ENCODE peak calls at places on chromosomes 3 and 15, in seven cellular contexts. One of them, this sample, is unnamed.
A peak's percentile ranks its signal among the peaks of the same experiment; 100 is the strongest.

GRCh38 chr3:168036654-168037419 is 58.9 kb downstream of the GOLIM4 start:
- DNase-seq in IMR-90: no peak
- DNase-seq in stomach: no peak
- DNase-seq in ovary: no peak
- DNase-seq in right lobe of liver: no peak
- DNase-seq in NB4: no peak
- DNase-seq in gastrocnemius medialis: no peak
- DNase-seq in this sample: no peak

GRCh38 chr3:62622553-62623174 is 249.3 kb upstream of the FEZF2 start:
- DNase-seq in IMR-90: peak; percentile 61
- DNase-seq in stomach: no peak
- DNase-seq in ovary: peak; percentile 18
- DNase-seq in right lobe of liver: no peak
- DNase-seq in NB4: peak; percentile 46
- DNase-seq in gastrocnemius medialis: no peak
- DNase-seq in this sample: no peak

GRCh38 chr3:50381315-50381714 is 22.0 kb upstream of the TMEM115 start:
- DNase-seq in IMR-90: no peak
- DNase-seq in stomach: no peak
- DNase-seq in ovary: no peak
- DNase-seq in right lobe of liver: no peak
- DNase-seq in NB4: no peak
- DNase-seq in gastrocnemius medialis: no peak
- DNase-seq in this sample: no peak

GRCh38 chr3:192747145-192747544 is 19.8 kb upstream of the FGF12 start:
- DNase-seq in IMR-90: no peak
- DNase-seq in stomach: no peak
- DNase-seq in ovary: no peak
- DNase-seq in right lobe of liver: no peak
- DNase-seq in NB4: no peak
- DNase-seq in gastrocnemius medialis: no peak
- DNase-seq in this sample: no peak

GRCh38 chr3:193824365-193824764 is 231.4 kb downstream of the OPA1 start:
- DNase-seq in IMR-90: no peak
- DNase-seq in stomach: no peak
- DNase-seq in ovary: no peak
- DNase-seq in right lobe of liver: no peak
- DNase-seq in NB4: no peak
- DNase-seq in gastrocnemius medialis: no peak
- DNase-seq in this sample: no peak

GRCh38 chr15:73433878-73434277 is 9.1 kb upstream of the REC114 start:
- DNase-seq in IMR-90: no peak
- DNase-seq in stomach: no peak
- DNase-seq in ovary: no peak
- DNase-seq in right lobe of liver: no peak
- DNase-seq in NB4: no peak
- DNase-seq in gastrocnemius medialis: no peak
- DNase-seq in this sample: no peak

GRCh38 chr15:35115155-35115725 is 30.1 kb upstream of the NANOGP8 start:
- DNase-seq in IMR-90: peak; percentile 16
- DNase-seq in stomach: no peak
- DNase-seq in ovary: peak; percentile 36
- DNase-seq in right lobe of liver: peak; percentile 66
- DNase-seq in NB4: no peak
- DNase-seq in gastrocnemius medialis: no peak
- DNase-seq in this sample: no peak

GRCh38 chr3:24838533-24838932 is 343.9 kb upstream of the THRB start:
- DNase-seq in IMR-90: no peak
- DNase-seq in stomach: no peak
- DNase-seq in ovary: no peak
- DNase-seq in right lobe of liver: no peak
- DNase-seq in NB4: no peak
- DNase-seq in gastrocnemius medialis: no peak
- DNase-seq in this sample: no peak

GRCh38 chr3:8503871-8504610 is 2.4 kb downstream of the LMCD1 start:
- DNase-seq in IMR-90: no peak
- DNase-seq in stomach: no peak
- DNase-seq in ovary: no peak
- DNase-seq in right lobe of liver: no peak
- DNase-seq in NB4: no peak
- DNase-seq in gastrocnemius medialis: no peak
- DNase-seq in this sample: no peak

GRCh38 chr15:92166029-92166428 is 227.7 kb upstream of the ST8SIA2 start:
- DNase-seq in IMR-90: no peak
- DNase-seq in stomach: no peak
- DNase-seq in ovary: no peak
- DNase-seq in right lobe of liver: no peak
- DNase-seq in NB4: no peak
- DNase-seq in gastrocnemius medialis: no peak
- DNase-seq in this sample: no peak

GRCh38 chr15:72222433-72222832 is 8.6 kb downstream of the PKM start:
- DNase-seq in IMR-90: no peak
- DNase-seq in stomach: no peak
- DNase-seq in ovary: no peak
- DNase-seq in right lobe of liver: no peak
- DNase-seq in NB4: no peak
- DNase-seq in gastrocnemius medialis: peak; percentile 96
- DNase-seq in this sample: no peak

GRCh38 chr3:101567528-101568317 is 6.1 kb downstream of the TRMT10C start:
- DNase-seq in IMR-90: peak; percentile 87
- DNase-seq in stomach: no peak
- DNase-seq in ovary: no peak
- DNase-seq in right lobe of liver: no peak
- DNase-seq in NB4: no peak
- DNase-seq in gastrocnemius medialis: no peak
- DNase-seq in this sample: no peak

GRCh38 chr3:47017504-47018268 is 38.2 kb downstream of the NBEAL2 start:
- DNase-seq in IMR-90: peak; percentile 26
- DNase-seq in stomach: no peak
- DNase-seq in ovary: no peak
- DNase-seq in right lobe of liver: no peak
- DNase-seq in NB4: peak; percentile 84
- DNase-seq in gastrocnemius medialis: no peak
- DNase-seq in this sample: no peak

GRCh38 chr3:72891053-72891855 is 3.4 kb downstream of the GXYLT2 start:
- DNase-seq in IMR-90: peak; percentile 100
- DNase-seq in stomach: no peak
- DNase-seq in ovary: peak; percentile 77
- DNase-seq in right lobe of liver: no peak
- DNase-seq in NB4: no peak
- DNase-seq in gastrocnemius medialis: no peak
- DNase-seq in this sample: no peak

GRCh38 chr15:70826634-70827033 is 27.3 kb downstream of the LARP6 start:
- DNase-seq in IMR-90: peak; percentile 74
- DNase-seq in stomach: no peak
- DNase-seq in ovary: no peak
- DNase-seq in right lobe of liver: no peak
- DNase-seq in NB4: peak; percentile 70
- DNase-seq in gastrocnemius medialis: peak; percentile 67
- DNase-seq in this sample: no peak

GRCh38 chr15:58755956-58756355 is 6.4 kb upstream of the ADAM10 start:
- DNase-seq in IMR-90: no peak
- DNase-seq in stomach: no peak
- DNase-seq in ovary: no peak
- DNase-seq in right lobe of liver: no peak
- DNase-seq in NB4: no peak
- DNase-seq in gastrocnemius medialis: no peak
- DNase-seq in this sample: no peak

GRCh38 chr3:179247289-179248020 is 3.5 kb downstream of the KCNMB3 start:
- DNase-seq in IMR-90: no peak
- DNase-seq in stomach: no peak
- DNase-seq in ovary: no peak
- DNase-seq in right lobe of liver: no peak
- DNase-seq in NB4: no peak
- DNase-seq in gastrocnemius medialis: no peak
- DNase-seq in this sample: no peak

DNA sequence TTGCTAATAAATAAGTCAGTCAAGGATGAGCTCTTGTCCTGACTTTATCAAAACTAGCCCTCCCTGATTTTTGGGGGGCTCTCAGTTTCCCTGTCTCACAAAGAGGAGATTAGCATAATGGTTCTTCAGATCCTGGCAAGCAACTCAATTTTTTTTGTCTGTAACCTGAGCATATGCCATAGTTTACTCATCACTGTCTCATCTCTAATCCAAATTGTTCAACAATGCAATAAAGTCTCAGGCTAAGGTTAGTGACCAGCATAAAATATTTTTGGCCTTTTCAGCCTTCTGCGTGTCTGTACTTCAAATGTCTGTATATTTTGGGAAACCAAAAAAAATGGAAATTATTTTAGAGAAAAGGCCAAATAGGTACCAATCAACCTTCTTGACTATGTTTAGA is 465.6 kb upstream of the TPRG1 start:
- DNase-seq in IMR-90: peak; percentile 56
- DNase-seq in stomach: no peak
- DNase-seq in ovary: no peak
- DNase-seq in right lobe of liver: no peak
- DNase-seq in NB4: no peak
- DNase-seq in gastrocnemius medialis: no peak
- DNase-seq in this sample: no peak
- TF ChIP-seq POLR2A in IMR-90: no peak
- TF ChIP-seq POLR2A in stomach: no peak
- TF ChIP-seq POLR2A in ovary: no peak
- TF ChIP-seq POLR2A in right lobe of liver: no peak
- TF ChIP-seq POLR2A in NB4: no peak
- TF ChIP-seq POLR2A in gastrocnemius medialis: no peak
- TF ChIP-seq POLR2A in this sample: no peak

DNA sequence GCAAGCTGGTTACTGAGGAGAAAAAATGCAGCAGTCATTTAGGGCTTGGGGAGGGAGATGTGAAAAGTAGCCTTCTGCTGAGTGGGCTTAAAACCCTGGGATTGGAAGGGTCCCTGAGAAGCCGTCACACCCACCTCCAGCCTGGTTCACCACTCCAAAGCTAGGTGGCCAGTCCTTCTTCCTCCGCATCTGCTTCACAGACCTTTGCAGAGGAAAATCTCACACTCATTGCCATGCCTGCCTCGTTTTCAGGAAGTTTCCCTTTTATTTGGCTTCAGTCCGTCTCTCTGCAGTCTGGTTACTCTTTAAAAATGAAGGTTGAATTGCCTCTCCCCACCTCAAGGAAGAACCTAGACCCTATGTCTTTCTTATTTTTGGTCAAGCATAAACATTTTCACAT is 10.8 kb downstream of the MRAS start:
- DNase-seq in IMR-90: no peak
- DNase-seq in stomach: no peak
- DNase-seq in ovary: no peak
- DNase-seq in right lobe of liver: no peak
- DNase-seq in NB4: no peak
- DNase-seq in gastrocnemius medialis: no peak
- DNase-seq in this sample: no peak
- TF ChIP-seq POLR2A in IMR-90: no peak
- TF ChIP-seq POLR2A in stomach: no peak
- TF ChIP-seq POLR2A in ovary: no peak
- TF ChIP-seq POLR2A in right lobe of liver: no peak
- TF ChIP-seq POLR2A in NB4: no peak
- TF ChIP-seq POLR2A in gastrocnemius medialis: no peak
- TF ChIP-seq POLR2A in this sample: no peak

GRCh38 chr15:60396964-60397771 is 618 bp downstream of the ANXA2 start:
- DNase-seq in IMR-90: peak; percentile 68
- DNase-seq in stomach: peak; percentile 66
- DNase-seq in ovary: peak; percentile 53
- DNase-seq in right lobe of liver: peak; percentile 59
- DNase-seq in NB4: peak; percentile 72
- DNase-seq in gastrocnemius medialis: peak; percentile 83
- DNase-seq in this sample: peak; percentile 85
- TF ChIP-seq POLR2A in IMR-90: no peak
- TF ChIP-seq POLR2A in stomach: no peak
- TF ChIP-seq POLR2A in ovary: peak; percentile 19
- TF ChIP-seq POLR2A in right lobe of liver: peak; percentile 41
- TF ChIP-seq POLR2A in NB4: no peak
- TF ChIP-seq POLR2A in gastrocnemius medialis: peak; percentile 58
- TF ChIP-seq POLR2A in this sample: no peak

GRCh38 chr3:67656614-67657013 is 2.2 kb upstream of the SUCLG2 start:
- DNase-seq in IMR-90: no peak
- DNase-seq in stomach: no peak
- DNase-seq in ovary: no peak
- DNase-seq in right lobe of liver: no peak
- DNase-seq in NB4: no peak
- DNase-seq in gastrocnemius medialis: no peak
- DNase-seq in this sample: no peak

GRCh38 chr3:67655364-67656121 is 1.1 kb upstream of the SUCLG2 start:
- DNase-seq in IMR-90: no peak
- DNase-seq in stomach: peak; percentile 45
- DNase-seq in ovary: peak; percentile 12
- DNase-seq in right lobe of liver: peak; percentile 53
- DNase-seq in NB4: peak; percentile 61
- DNase-seq in gastrocnemius medialis: peak; percentile 35
- DNase-seq in this sample: peak; percentile 88

GRCh38 chr3:67654832-67655152 is 380 bp upstream of the SUCLG2 start:
- DNase-seq in IMR-90: no peak
- DNase-seq in stomach: no peak
- DNase-seq in ovary: no peak
- DNase-seq in right lobe of liver: no peak
- DNase-seq in NB4: no peak
- DNase-seq in gastrocnemius medialis: no peak
- DNase-seq in this sample: no peak

GRCh38 chr3:67653425-67654098 is 850 bp downstream of the SUCLG2 start:
- DNase-seq in IMR-90: peak; percentile 14
- DNase-seq in stomach: no peak
- DNase-seq in ovary: no peak
- DNase-seq in right lobe of liver: no peak
- DNase-seq in NB4: peak; percentile 30
- DNase-seq in gastrocnemius medialis: no peak
- DNase-seq in this sample: no peak

DNA sequence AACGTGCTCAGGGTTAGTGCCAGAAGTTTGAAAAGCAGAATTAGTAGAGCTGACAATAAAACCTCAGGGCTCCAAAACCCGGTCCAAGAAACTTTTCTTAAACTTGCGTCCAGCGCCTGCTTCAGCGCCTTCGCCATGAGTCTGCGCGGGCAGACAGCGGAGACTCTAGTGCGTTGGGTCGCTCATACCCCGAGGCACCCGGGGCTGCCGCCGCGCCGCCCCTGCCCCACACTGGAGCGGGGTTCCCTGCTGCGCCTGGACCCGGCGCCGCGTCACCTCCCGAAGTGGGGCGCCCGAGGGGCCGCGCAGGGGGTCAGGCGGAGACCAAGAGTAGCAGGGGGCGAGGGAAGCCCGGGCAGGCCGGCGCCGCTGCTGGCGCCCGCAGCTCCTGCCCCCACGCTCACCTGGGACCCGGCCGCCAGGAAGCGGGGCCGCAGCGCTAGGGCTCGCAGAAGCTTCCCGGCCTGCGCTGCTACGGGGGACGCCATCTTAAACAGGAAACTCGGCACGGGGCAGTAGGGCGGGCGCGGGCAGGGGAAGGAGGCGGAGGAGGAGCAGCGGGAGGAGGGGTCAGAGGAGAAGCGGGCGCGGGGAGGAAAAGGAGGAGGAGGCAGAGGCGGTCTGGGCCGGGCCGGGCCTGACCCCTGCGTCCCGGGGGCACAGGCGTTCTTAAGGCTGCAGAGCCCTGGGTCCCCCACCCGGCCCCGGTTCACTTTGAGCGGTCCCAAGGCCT is at the start of gene SUCLG2:
- DNase-seq in IMR-90: peak; percentile 75
- DNase-seq in stomach: peak; percentile 93
- DNase-seq in ovary: peak; percentile 88
- DNase-seq in right lobe of liver: peak; percentile 95
- DNase-seq in NB4: peak; percentile 89
- DNase-seq in gastrocnemius medialis: peak; percentile 90
- DNase-seq in this sample: peak; percentile 97
- TF ChIP-seq POLR2A in IMR-90: peak; percentile 86
- TF ChIP-seq POLR2A in stomach: peak; percentile 6
- TF ChIP-seq POLR2A in ovary: peak; percentile 45
- TF ChIP-seq POLR2A in right lobe of liver: peak; percentile 91
- TF ChIP-seq POLR2A in NB4: peak; percentile 53
- TF ChIP-seq POLR2A in gastrocnemius medialis: peak; percentile 58
- TF ChIP-seq POLR2A in this sample: no peak

This sample was measured in spleen.